ENCODE peak calls at places on chromosomes 5 and 9, in ten cellular contexts. F, J, Y, I, B, D, P, M, T and S are unnamed samples.

GRCh38 chr5:181241393-181241975 is 2.2 kb downstream of the RACK1 start:
- DNase-seq in M (peak; percentile 82), B (peak; percentile 87), T (no peak), I (peak; percentile 56), F (peak; percentile 64), Y (no peak), J (peak; percentile 95), P (peak; percentile 73), D (no peak), S (no peak)

GRCh38 chr9:126613656-126614055 is at the start of gene LMX1B:
- DNase-seq in P (no peak), I (peak; percentile 79), D (peak; percentile 79), J (peak; percentile 56), T (peak; percentile 73), M (peak; percentile 72), B (peak; percentile 59), Y (no peak), F (peak; percentile 22), S (peak; percentile 71)

GRCh38 chr9:101458955-101459631 is 23.5 kb upstream of the ALDOB start:
- DNase-seq in P (peak; percentile 4), B (peak; percentile 84), Y (no peak), D (no peak), M (peak; percentile 68), J (peak; percentile 85), T (peak; percentile 28), I (peak; percentile 96), F (peak; percentile 75), S (peak; percentile 92)

GRCh38 chr9:88767504-88767790 is 223.8 kb upstream of the S1PR3 start:
- DNase-seq in P (no peak), B (no peak), T (no peak), I (no peak), D (no peak), F (no peak), J (no peak), M (no peak), Y (no peak), S (no peak)

GRCh38 chr9:4548796-4549725 is 58.8 kb downstream of the SLC1A1 start:
- DNase-seq in Y (no peak), J (no peak), P (peak; percentile 15), F (no peak), T (no peak), B (peak; percentile 21), D (peak; percentile 47), I (peak; percentile 75), M (no peak), S (no peak)

GRCh38 chr5:53815471-53815870 is 255.0 kb downstream of the NDUFS4 start:
- DNase-seq in J (no peak), F (no peak), I (peak; percentile 31), Y (no peak), P (no peak), D (no peak), M (no peak), B (no peak), T (no peak), S (peak; percentile 9)

GRCh38 chr5:108617467-108618435 is 129.9 kb upstream of the FER start:
- DNase-seq in M (no peak), B (no peak), P (no peak), T (no peak), D (no peak), F (no peak), Y (no peak), J (no peak), I (peak; percentile 98), S (no peak)

GRCh38 chr9:21866302-21866701 is 63.9 kb downstream of the MTAP start:
- DNase-seq in M (no peak), Y (no peak), B (no peak), F (no peak), J (no peak), P (no peak), T (no peak), D (no peak), I (no peak), S (no peak)